ENCODE peak calls at places on chromosome 13, in four cellular contexts. V, Q, Z and G are unnamed samples.

GRCh38 chr13:49996951-49997895 is at the start of gene TRIM13:
- DNase-seq in V (peak), Q (peak), Z (peak), G (peak)

GRCh38 chr13:112871742-112872141 is 97.3 kb upstream of the MCF2L start:
- DNase-seq in V (no peak), Q (no peak), Z (no peak), G (no peak)

GRCh38 chr13:42064259-42064658 is 15.8 kb downstream of the DGKH start:
- DNase-seq in V (peak), Q (peak), Z (no peak), G (no peak)

GRCh38 chr13:27960362-27961226 is 8.5 kb downstream of the CDX2 start:
- DNase-seq in V (peak), Q (no peak), Z (no peak), G (no peak)

GRCh38 chr13:50353651-50354415 is 338.6 kb downstream of the KCNRG start:
- DNase-seq in V (peak), Q (no peak), Z (peak), G (no peak)

GRCh38 chr13:75901509-75901908 is 265.4 kb downstream of the LMO7 start:
- DNase-seq in V (no peak), Q (no peak), Z (no peak), G (no peak)

GRCh38 chr13:40446365-40446764 is 220.1 kb downstream of the FOXO1 start:
- DNase-seq in V (peak), Q (no peak), Z (no peak), G (peak)

GRCh38 chr13:48235814-48236135 is 2.8 kb downstream of the ITM2B start:
- DNase-seq in V (no peak), Q (no peak), Z (no peak), G (no peak)

GRCh38 chr13:99542788-99543406 is 41.6 kb downstream of the TM9SF2 start:
- DNase-seq in V (no peak), Q (no peak), Z (no peak), G (no peak)

GRCh38 chr13:27481766-27482165 is 31.4 kb upstream of the MTIF3 start:
- DNase-seq in V (peak), Q (no peak), Z (no peak), G (peak)

GRCh38 chr13:21668665-21669599 is 1.9 kb upstream of the FGF9 start:
- DNase-seq in V (peak), Q (no peak), Z (no peak), G (peak)